ENCODE peak calls at places on chromosomes 7 and 10, in five cellular contexts. Q, H, R, W and Z are unnamed samples.

GRCh38 chr7:130793855-130794618 is 60.0 kb upstream of the KLF14 start:
- DNase-seq in Q (peak; percentile 22), H (no peak), R (no peak), W (peak; percentile 37), Z (no peak)

GRCh38 chr7:18292584-18292983 is 203.0 kb upstream of the HDAC9 start:
- DNase-seq in Q (no peak), H (no peak), R (no peak), W (no peak), Z (no peak)

GRCh38 chr7:148501707-148502139 is 88.8 kb upstream of the C7orf33 start:
- DNase-seq in Q (no peak), H (peak; percentile 83), R (peak; percentile 58), W (no peak), Z (peak; percentile 44)

GRCh38 chr7:3267928-3268690 is 32.9 kb upstream of the SDK1 start:
- DNase-seq in Q (peak; percentile 99), H (no peak), R (no peak), W (peak; percentile 95), Z (no peak)

GRCh38 chr7:70574970-70575799 is 556.8 kb upstream of the GALNT17 start:
- DNase-seq in Q (no peak), H (peak; percentile 32), R (peak; percentile 78), W (peak; percentile 16), Z (no peak)

GRCh38 chr7:141072548-141073172 is 1.2 kb upstream of the TMEM178B start:
- DNase-seq in Q (peak; percentile 73), H (peak; percentile 79), R (peak; percentile 75), W (peak; percentile 40), Z (no peak)

GRCh38 chr7:104962781-104963180 is 51.2 kb upstream of the KMT2E start:
- DNase-seq in Q (no peak), H (no peak), R (no peak), W (no peak), Z (no peak)

GRCh38 chr10:30687698-30688213 is 58.2 kb upstream of the LYZL2 start:
- DNase-seq in Q (peak; percentile 68), H (peak; percentile 97), R (peak; percentile 87), W (peak; percentile 80), Z (peak; percentile 76)

GRCh38 chr7:67809586-67809985 is 813.0 kb downstream of the TYW1 start:
- DNase-seq in Q (no peak), H (no peak), R (no peak), W (no peak), Z (no peak)

GRCh38 chr10:11397980-11398580 is 213.4 kb downstream of the USP6NL start:
- DNase-seq in Q (peak; percentile 5), H (peak; percentile 29), R (no peak), W (no peak), Z (no peak)

GRCh38 chr7:91082854-91083495 is 181.3 kb upstream of the FZD1 start:
- DNase-seq in Q (peak; percentile 62), H (no peak), R (no peak), W (peak; percentile 42), Z (no peak)

GRCh38 chr10:43396061-43396927 is 12.7 kb downstream of the HNRNPF start:
- DNase-seq in Q (peak; percentile 58), H (peak; percentile 92), R (peak; percentile 93), W (peak; percentile 80), Z (peak; percentile 86)

GRCh38 chr10:24414597-24414996 is 205.7 kb downstream of the KIAA1217 start:
- DNase-seq in Q (no peak), H (no peak), R (no peak), W (no peak), Z (no peak)

GRCh38 chr7:140638311-140638791 is 2.3 kb downstream of the DENND2A start:
- DNase-seq in Q (peak; percentile 82), H (peak; percentile 86), R (peak; percentile 63), W (peak; percentile 84), Z (no peak)

GRCh38 chr10:96512997-96513685 is 585 bp downstream of the TLL2 start:
- DNase-seq in Q (peak; percentile 11), H (no peak), R (peak; percentile 55), W (peak; percentile 26), Z (peak; percentile 24)

GRCh38 chr10:96516337-96516736 is 2.6 kb upstream of the TLL2 start:
- DNase-seq in Q (no peak), H (no peak), R (no peak), W (no peak), Z (no peak)

GRCh38 chr10:96512524-96512991 is 1.2 kb downstream of the TLL2 start:
- DNase-seq in Q (peak; percentile 12), H (peak; percentile 77), R (peak; percentile 76), W (peak; percentile 30), Z (peak; percentile 25)

GRCh38 chr10:96511044-96511945 is 2.4 kb downstream of the TLL2 start:
- DNase-seq in Q (peak; percentile 17), H (peak; percentile 94), R (peak; percentile 79), W (peak; percentile 31), Z (peak; percentile 67)

DNA sequence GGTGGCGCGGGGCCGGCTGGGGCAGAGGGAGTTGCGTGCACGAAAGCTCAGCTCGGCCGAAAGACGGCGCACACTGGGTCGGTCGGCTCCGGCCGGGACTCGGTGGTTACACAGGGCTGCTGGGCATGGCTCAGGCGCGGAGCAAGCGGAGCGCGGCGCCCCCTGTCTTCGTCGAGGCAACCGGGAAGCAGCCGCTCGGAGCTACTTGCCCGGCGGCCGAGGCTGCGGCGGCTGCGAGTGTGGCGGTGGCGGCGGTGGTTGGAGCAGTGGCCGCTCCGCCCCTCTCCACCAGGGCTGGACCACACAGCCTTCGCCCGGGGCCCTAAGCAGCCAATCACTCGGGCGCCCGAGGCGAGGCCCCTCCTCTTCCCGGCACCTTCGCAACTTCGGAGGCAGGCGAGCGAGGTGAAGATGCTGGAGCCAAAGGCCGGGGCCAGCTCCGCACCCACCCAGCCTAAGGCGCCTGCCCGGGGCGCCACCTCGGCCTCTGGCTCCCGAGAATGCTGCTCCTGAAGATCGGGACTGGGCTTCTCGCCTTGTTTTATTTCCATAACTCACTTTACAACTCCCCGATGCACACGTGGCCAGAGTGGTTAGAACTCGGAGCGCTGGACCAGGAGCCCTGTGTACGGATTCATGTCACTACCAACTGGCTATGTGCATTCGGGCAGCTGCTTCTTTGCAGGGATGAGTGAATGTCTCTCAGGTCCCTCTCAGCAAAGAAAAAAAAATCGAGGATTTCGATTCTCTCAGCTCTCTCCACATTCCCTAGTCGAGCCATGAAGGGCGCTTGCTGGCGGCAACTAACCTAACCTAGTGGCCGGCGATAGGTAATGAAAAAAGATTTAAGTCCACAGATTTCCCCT is at the start of gene TLL2:
- DNase-seq in Q (peak; percentile 84), H (peak; percentile 98), R (peak; percentile 96), W (peak; percentile 89), Z (peak; percentile 87)
- H3K9ac ChIP-seq in Q (no peak within 1 kb of the TSS), H (no peak within 1 kb of the TSS), R (no peak within 1 kb of the TSS), W (peak within 1 kb of the TSS; percentile 45), Z (peak within 1 kb of the TSS; percentile 70)

DNA sequence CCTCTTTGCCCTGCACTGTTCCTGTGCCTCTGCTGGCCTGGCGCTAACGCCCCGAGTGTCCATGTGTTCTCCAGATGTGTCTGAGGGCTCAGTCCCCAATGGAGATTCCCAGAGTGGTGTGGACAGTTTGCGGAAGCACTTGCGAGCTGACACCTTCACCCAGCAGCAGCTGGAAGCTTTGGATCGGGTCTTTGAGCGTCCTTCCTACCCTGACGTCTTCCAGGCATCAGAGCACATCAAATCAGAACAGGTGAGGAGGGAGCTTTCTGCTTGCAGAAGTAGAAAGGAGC is 60.9 kb downstream of the PAX2 start:
- DNase-seq in Q (no peak), H (no peak), R (no peak), W (no peak), Z (no peak)
- H3K9me3 ChIP-seq in Q (no peaks in the 10 kb centered on the region), H (no peaks in the 10 kb centered on the region), R (no peaks in the 10 kb centered on the region), W (no peaks in the 10 kb centered on the region), Z (no peaks in the 10 kb centered on the region)

DNA sequence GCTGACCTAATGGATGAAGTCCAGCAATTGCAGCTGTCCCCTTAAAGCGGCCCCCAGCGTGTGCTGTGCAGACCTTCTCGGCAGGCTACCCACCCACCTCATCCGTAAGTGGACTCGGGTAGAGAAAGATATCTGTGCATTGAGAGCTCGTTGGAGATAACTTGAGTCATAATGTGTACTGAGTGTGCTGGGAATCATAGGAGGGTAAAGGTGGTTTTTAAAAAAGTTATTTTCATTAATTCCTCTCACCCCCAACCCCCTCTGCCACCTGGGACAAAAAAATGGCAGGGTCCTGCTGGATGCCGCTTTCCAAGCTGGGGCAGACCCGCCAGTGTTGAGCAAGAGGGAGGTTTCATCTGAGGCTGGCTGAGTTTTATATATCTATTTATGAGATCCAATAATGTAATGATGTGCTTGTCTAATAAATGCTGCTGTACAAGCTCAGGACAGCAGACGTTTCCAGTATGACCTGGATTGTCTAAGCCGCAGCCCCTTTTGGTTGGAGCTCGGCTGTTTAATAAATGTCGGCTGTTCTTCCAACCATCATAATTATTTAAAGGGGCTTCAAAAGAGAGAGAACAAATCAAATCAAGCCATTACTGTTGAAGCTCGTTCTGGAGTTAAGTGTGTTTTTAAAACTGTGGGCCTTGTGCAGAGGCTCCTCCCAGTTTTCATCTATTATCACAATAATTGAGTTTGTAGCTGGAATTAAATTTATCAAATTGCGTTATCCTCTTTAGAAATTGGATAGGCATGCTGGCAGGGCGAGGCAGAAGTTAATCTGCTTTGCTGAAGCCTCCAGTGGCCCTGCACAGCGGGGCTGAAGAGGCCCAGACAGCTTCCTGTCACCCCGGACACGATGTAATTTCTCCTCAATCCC is 119.0 kb downstream of the NKX6-2 start:
- DNase-seq in Q (peak; percentile 12), H (no peak), R (peak; percentile 29), W (peak; percentile 52), Z (no peak)
- H3K9ac ChIP-seq in Q (no peak overlapping the region), H (no peak overlapping the region), R (no peak overlapping the region), W (peak overlapping the region; percentile 78), Z (no peak overlapping the region)

GRCh38 chr10:132921086-132921485 is 21.3 kb downstream of the CFAP46 start:
- DNase-seq in Q (no peak), H (no peak), R (no peak), W (no peak), Z (no peak)
- H3K9me3 ChIP-seq in Q (no peaks in the 10 kb centered on the region), H (no peaks in the 10 kb centered on the region), R (no peaks in the 10 kb centered on the region), W (no peaks in the 10 kb centered on the region), Z (no peaks in the 10 kb centered on the region)

GRCh38 chr7:15915694-15916093 is 229.2 kb upstream of the MEOX2 start:
- DNase-seq in Q (peak; percentile 80), H (no peak), R (no peak), W (peak; percentile 86), Z (no peak)

GRCh38 chr7:15914611-15915010 is 228.1 kb upstream of the MEOX2 start:
- DNase-seq in Q (no peak), H (no peak), R (no peak), W (peak; percentile 82), Z (no peak)

GRCh38 chr7:15921576-15921975 is 235.1 kb upstream of the MEOX2 start:
- DNase-seq in Q (peak; percentile 54), H (no peak), R (no peak), W (no peak), Z (no peak)

GRCh38 chr7:15920953-15921352 is 234.5 kb upstream of the MEOX2 start:
- DNase-seq in Q (no peak), H (no peak), R (no peak), W (no peak), Z (no peak)

DNA sequence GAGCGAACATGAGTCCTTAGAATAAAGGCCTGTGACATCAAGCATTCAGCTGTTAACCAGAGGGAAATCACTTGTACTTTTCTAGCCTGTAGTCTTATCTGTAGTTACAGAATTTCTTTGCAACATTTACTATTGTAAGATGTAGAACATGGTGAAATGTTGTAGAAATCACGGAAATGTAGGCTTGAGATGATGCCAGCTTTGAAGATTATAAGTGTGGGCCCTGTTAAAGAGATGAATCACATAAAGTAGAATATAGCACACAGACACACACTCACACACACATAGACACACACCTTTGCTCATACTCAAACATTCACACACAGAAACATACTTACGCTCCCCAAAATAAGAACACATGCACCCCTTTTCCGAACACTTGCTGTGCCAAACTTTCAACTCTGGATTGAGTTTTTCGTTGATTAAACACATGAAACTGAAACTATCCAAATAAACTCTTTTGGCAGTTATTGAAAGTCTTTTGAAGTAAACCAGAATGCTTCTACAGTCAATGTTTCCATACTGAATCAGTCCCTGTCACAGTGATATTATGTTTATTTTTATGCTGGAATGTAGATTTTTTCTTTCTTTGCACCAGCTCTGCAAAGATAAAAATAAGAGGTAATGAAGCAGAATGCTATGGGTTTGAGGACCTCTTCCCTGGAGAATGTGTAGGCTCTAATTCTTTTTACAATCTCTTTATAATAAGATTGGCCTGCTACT is 230.3 kb upstream of the MEOX2 start:
- DNase-seq in Q (peak; percentile 39), H (no peak), R (no peak), W (peak; percentile 69), Z (no peak)
- H3K9ac ChIP-seq in Q (peak overlapping the region; percentile 50), H (no peak overlapping the region), R (no peak overlapping the region), W (peak overlapping the region; percentile 53), Z (peak overlapping the region; percentile 4)